ENCODE peak calls at places on chromosomes 7 and 10, in nine cellular contexts. X, V, K, T, N, C, E, R and S are unnamed samples.

GRCh38 chr7:101856488-101857357 is 39.3 kb downstream of the CUX1 start:
- DNase-seq in K (peak), R (peak), V (peak), E (peak), N (peak), C (no peak), X (peak), T (peak), S (peak)

GRCh38 chr10:73946253-73947145 is 35.6 kb downstream of the PLAU start:
- DNase-seq in K (no peak), V (no peak), N (no peak), X (no peak), C (no peak), E (no peak), T (no peak), R (no peak), S (no peak)

GRCh38 chr10:35569111-35569707 is 35.9 kb upstream of the GJD4 start:
- DNase-seq in K (no peak), V (no peak), R (no peak), E (no peak), N (no peak), C (no peak), T (no peak), X (no peak), S (no peak)

GRCh38 chr10:23693895-23694294 is 255.0 kb downstream of the OTUD1 start:
- DNase-seq in T (peak), N (no peak), E (no peak), R (no peak), C (no peak), X (no peak), V (no peak), K (no peak), S (no peak)

GRCh38 chr7:157389951-157390730 is 53.3 kb downstream of the DNAJB6 start:
- DNase-seq in E (no peak), R (no peak), C (no peak), K (no peak), N (no peak), X (no peak), T (peak), V (no peak), S (no peak)

GRCh38 chr7:148753224-148753623 is 54.5 kb downstream of the CUL1 start:
- DNase-seq in T (no peak), X (no peak), R (no peak), K (no peak), E (no peak), N (no peak), V (no peak), C (no peak), S (no peak)

GRCh38 chr10:84308481-84309304 is 19.7 kb upstream of the CCSER2 start:
- DNase-seq in T (no peak), R (no peak), V (peak), K (peak), X (peak), N (no peak), E (peak), C (no peak), S (peak)

GRCh38 chr7:71504697-71505441 is 372.9 kb downstream of the GALNT17 start:
- DNase-seq in X (no peak), R (no peak), T (no peak), E (no peak), V (no peak), K (no peak), C (no peak), N (no peak), S (no peak)

GRCh38 chr10:124962421-124962820 is 20.5 kb downstream of the ZRANB1 start:
- DNase-seq in E (no peak), V (no peak), R (no peak), K (no peak), C (no peak), T (no peak), N (no peak), X (no peak), S (no peak)

GRCh38 chr7:131111-132094 is 61.0 kb upstream of the FAM20C start:
- DNase-seq in X (peak), V (no peak), R (no peak), K (no peak), E (no peak), T (peak), N (no peak), C (no peak), S (no peak)

GRCh38 chr7:94367940-94368339 is 26.8 kb upstream of the COL1A2 start:
- DNase-seq in X (no peak), T (no peak), K (no peak), N (no peak), V (no peak), R (no peak), E (no peak), C (no peak), S (peak)

GRCh38 chr10:106436123-106436740 is 728.3 kb downstream of the SORCS1 start:
- DNase-seq in R (no peak), T (peak), N (no peak), V (no peak), E (no peak), C (peak), K (no peak), X (no peak), S (peak)

GRCh38 chr7:3107889-3108570 is 64.4 kb upstream of the CARD11 start:
- DNase-seq in K (no peak), R (no peak), V (no peak), E (no peak), X (no peak), N (no peak), T (no peak), C (no peak), S (no peak)

GRCh38 chr10:121654021-121654545 is 55.8 kb upstream of the FGFR2 start:
- DNase-seq in X (no peak), E (no peak), R (no peak), V (no peak), T (no peak), K (no peak), C (no peak), N (no peak), S (no peak)

GRCh38 chr10:131269776-131270460 is 41.6 kb downstream of the TCERG1L start:
- DNase-seq in E (no peak), V (no peak), T (peak), C (no peak), K (no peak), R (no peak), X (peak), N (no peak), S (no peak)

GRCh38 chr10:59993931-59994330 is 87.6 kb upstream of the CCDC6 start:
- DNase-seq in X (no peak), V (peak), K (no peak), C (no peak), T (no peak), R (no peak), E (no peak), N (no peak), S (no peak)

GRCh38 chr7:149855368-149856305 is 17.5 kb downstream of the ZNF862 start:
- DNase-seq in R (no peak), C (no peak), T (no peak), X (peak), E (no peak), K (no peak), V (peak), N (no peak), S (peak)

GRCh38 chr10:82778908-82779307 is 903.9 kb downstream of the NRG3 start:
- DNase-seq in T (no peak), N (peak), X (no peak), K (no peak), E (no peak), V (no peak), C (no peak), R (no peak), S (no peak)

GRCh38 chr7:108486291-108486966 is 30.2 kb upstream of the NRCAM start:
- DNase-seq in X (no peak), E (no peak), V (no peak), C (no peak), R (no peak), N (no peak), K (no peak), T (no peak), S (no peak)

GRCh38 chr7:751826-752225 is 24.7 kb upstream of the PRKAR1B start:
- DNase-seq in K (no peak), C (no peak), E (no peak), N (no peak), R (no peak), V (no peak), T (no peak), X (no peak), S (no peak)

GRCh38 chr7:98372993-98373392 is 27.9 kb downstream of the BAIAP2L1 start:
- DNase-seq in V (peak), E (no peak), C (no peak), X (peak), N (no peak), R (no peak), T (no peak), K (no peak), S (peak)

GRCh38 chr10:30013684-30014246 is 45.6 kb downstream of the JCAD start:
- DNase-seq in C (no peak), V (no peak), R (no peak), E (no peak), T (no peak), X (peak), K (no peak), N (no peak), S (no peak)

GRCh38 chr7:98200364-98200763 is 10.9 kb upstream of the BHLHA15 start:
- DNase-seq in E (no peak), X (no peak), K (no peak), R (no peak), T (no peak), C (no peak), V (no peak), N (peak), S (no peak)

GRCh38 chr10:100996678-100997363 is 2.8 kb upstream of the LZTS2 start:
- DNase-seq in X (peak), R (peak), N (peak), T (peak), E (no peak), K (no peak), C (no peak), V (peak), S (peak)

GRCh38 chr7:87581723-87582122 is 19.0 kb downstream of the ABCB1 start:
- DNase-seq in C (no peak), T (no peak), N (no peak), R (no peak), X (no peak), E (no peak), K (no peak), V (no peak), S (no peak)

GRCh38 chr7:78568690-78569089 is 770.1 kb downstream of the PHTF2 start:
- DNase-seq in C (no peak), E (no peak), R (no peak), V (no peak), X (no peak), K (no peak), N (no peak), T (no peak), S (no peak)

GRCh38 chr7:7911339-7911738 is 57.3 kb upstream of the GLCCI1 start:
- DNase-seq in X (no peak), N (no peak), C (no peak), R (no peak), K (no peak), V (peak), E (no peak), T (no peak), S (peak)